ENCODE peak calls at places on chromosome 1, in four cellular contexts. V is transverse colon, N is GM12878, R is left lung. S is an unnamed sample.
A peak's percentile ranks its signal among the peaks of the same experiment; 100 is the strongest.

GRCh38 chr1:113542221-113542701 is 151.9 kb downstream of the MAGI3 start:
- DNase-seq in V (no peak), N (no peak), R (no peak), S (no peak)

GRCh38 chr1:234779160-234779538 is 169.2 kb upstream of the IRF2BP2 start:
- DNase-seq in V (no peak), N (no peak), R (no peak), S (no peak)

GRCh38 chr1:202274611-202275010 is 67.1 kb downstream of the UBE2T start:
- DNase-seq in V (peak; percentile 20), N (no peak), R (no peak), S (no peak)

GRCh38 chr1:182608850-182609610 is 4.8 kb upstream of the RGS16 start:
- DNase-seq in V (no peak), N (no peak), R (no peak), S (no peak)

GRCh38 chr1:157241185-157241538 is 103.0 kb upstream of the ETV3 start:
- DNase-seq in V (no peak), N (no peak), R (no peak), S (no peak)

GRCh38 chr1:208025036-208025435 is 114.1 kb upstream of the CD34 start:
- DNase-seq in V (no peak), N (no peak), R (no peak), S (no peak)

GRCh38 chr1:50611675-50612074 is 188.4 kb upstream of the DMRTA2 start:
- DNase-seq in V (no peak), N (no peak), R (no peak), S (no peak)

GRCh38 chr1:181662606-181663005 is 179.3 kb downstream of the CACNA1E start:
- DNase-seq in V (no peak), N (no peak), R (no peak), S (no peak)

GRCh38 chr1:73761559-73761958 is 436.4 kb downstream of the LRRIQ3 start:
- DNase-seq in V (no peak), N (no peak), R (no peak), S (no peak)

GRCh38 chr1:215501496-215501895 is 65.6 kb upstream of the KCTD3 start:
- DNase-seq in V (no peak), N (no peak), R (no peak), S (no peak)

GRCh38 chr1:11051781-11052510 is 4.9 kb upstream of the MASP2 start:
- DNase-seq in V (no peak), N (no peak), R (no peak), S (no peak)

GRCh38 chr1:157307491-157307890 is 169.3 kb upstream of the ETV3 start:
- DNase-seq in V (peak; percentile 24), N (peak; percentile 25), R (no peak), S (no peak)

GRCh38 chr1:224700915-224701531 is 84.9 kb downstream of the CNIH3 start:
- DNase-seq in V (no peak), N (peak; percentile 9), R (no peak), S (peak; percentile 29)

GRCh38 chr1:180234369-180235076 is 4.5 kb downstream of the LHX4 start:
- DNase-seq in V (peak; percentile 59), N (no peak), R (peak; percentile 79), S (no peak)

GRCh38 chr1:151606867-151607266 is 5.0 kb upstream of the SNX27 start:
- DNase-seq in V (no peak), N (no peak), R (no peak), S (no peak)

GRCh38 chr1:53641481-53642214 is 97.3 kb downstream of the GLIS1 start:
- DNase-seq in V (no peak), N (no peak), R (no peak), S (no peak)

GRCh38 chr1:228463559-228464455 is 23.4 kb upstream of the RNF187 start:
- DNase-seq in V (peak; percentile 39), N (no peak), R (no peak), S (peak; percentile 86)

GRCh38 chr1:193005785-193006184 is 53.4 kb downstream of the UCHL5 start:
- DNase-seq in V (no peak), N (no peak), R (no peak), S (no peak)

GRCh38 chr1:107003972-107004371 is 52.5 kb upstream of the PRMT6 start:
- DNase-seq in V (no peak), N (no peak), R (no peak), S (no peak)

GRCh38 chr1:116711061-116711582 is 43.1 kb upstream of the CD2 start:
- DNase-seq in V (no peak), N (no peak), R (no peak), S (no peak)

GRCh38 chr1:228842094-228842775 is 107.0 kb downstream of the RHOU start:
- DNase-seq in V (no peak), N (no peak), R (no peak), S (no peak)

GRCh38 chr1:235898126-235898525 is 31.4 kb upstream of the LYST start:
- DNase-seq in V (no peak), N (no peak), R (no peak), S (no peak)

GRCh38 chr1:1215266-1215676 is 1.3 kb upstream of the TNFRSF4 start:
- DNase-seq in V (no peak), N (no peak), R (peak; percentile 68), S (no peak)

GRCh38 chr1:1212780-1213152 is 1.2 kb downstream of the TNFRSF4 start:
- DNase-seq in V (peak; percentile 78), N (no peak), R (peak; percentile 84), S (peak; percentile 65)

GRCh38 chr1:1211541-1212511 is 2.1 kb downstream of the TNFRSF4 start:
- DNase-seq in V (peak; percentile 8), N (no peak), R (peak; percentile 68), S (peak; percentile 10)

GRCh38 chr1:1213919-1214599 is at the start of gene TNFRSF4:
- DNase-seq in V (no peak), N (no peak), R (peak; percentile 63), S (no peak)

DNA sequence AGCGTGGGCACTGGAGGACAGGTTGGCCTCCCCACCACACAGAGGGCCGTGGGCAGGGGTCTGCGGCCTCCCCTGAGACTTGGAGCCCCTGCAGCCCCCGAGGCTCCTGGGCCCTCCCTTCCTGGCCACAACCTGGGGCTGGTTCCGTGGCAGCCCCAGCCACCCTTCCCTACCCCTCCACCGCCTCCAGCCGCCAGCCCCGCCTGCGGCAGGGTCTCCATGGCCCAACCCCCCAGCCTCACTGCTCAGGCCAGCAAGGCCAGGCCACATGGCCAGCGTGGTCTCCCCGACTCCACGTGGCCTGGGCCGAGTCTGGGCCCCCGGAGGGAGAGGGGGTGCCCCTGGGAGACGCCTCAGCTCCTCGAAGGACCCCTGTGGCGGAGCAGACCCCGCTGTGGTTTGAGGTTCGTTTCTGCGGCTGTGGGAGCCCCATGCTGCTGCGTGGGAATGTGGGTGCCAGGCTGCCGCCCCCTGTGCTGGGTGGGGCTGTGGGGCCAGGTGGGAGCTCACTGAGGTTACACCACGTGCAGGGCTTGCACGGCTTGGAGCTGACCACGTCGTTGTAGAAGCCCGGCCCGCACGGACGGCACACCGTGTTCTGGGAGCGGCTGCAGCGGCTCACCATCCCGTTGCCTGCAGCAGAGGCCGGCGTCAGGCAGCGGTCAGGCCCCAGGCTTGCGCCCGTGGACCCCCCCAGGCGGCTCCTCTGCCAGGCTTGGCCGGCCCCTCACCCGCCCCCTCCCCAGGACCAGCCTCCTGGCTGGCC is 617 bp downstream of the TNFRSF4 start:
- DNase-seq in V (peak; percentile 71), N (no peak), R (peak; percentile 81), S (peak; percentile 38)
- H3K4me3 ChIP-seq in V (peak overlapping the region; percentile 9), N (peak overlapping the region; percentile 27), R (no peak overlapping the region), S (peak overlapping the region; percentile 39)

DNA sequence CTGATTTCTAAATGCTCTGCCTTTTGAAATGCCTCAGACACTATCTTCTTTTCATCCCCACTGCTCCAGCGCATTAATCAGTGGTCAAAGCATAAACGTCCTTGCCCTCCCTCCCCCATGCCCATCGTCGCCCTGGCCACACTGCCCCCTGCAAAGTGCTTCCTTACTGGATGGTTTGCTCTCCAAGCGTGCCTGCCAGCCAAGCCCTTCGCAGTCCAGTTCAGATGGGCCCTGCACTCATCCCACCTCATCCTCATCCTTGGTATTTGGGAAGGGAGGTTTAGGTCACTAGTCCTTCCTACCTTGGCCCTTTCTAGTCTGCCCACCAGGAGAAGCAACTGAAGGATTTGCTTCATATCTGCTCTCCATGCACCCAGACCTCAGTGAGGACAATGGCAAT is 3.1 kb downstream of the GJA4 start:
- DNase-seq in V (no peak), N (no peak), R (no peak), S (no peak)
- H3K4me3 ChIP-seq in V (no peak overlapping the region), N (no peak overlapping the region), R (no peak overlapping the region), S (no peak overlapping the region)

GRCh38 chr1:17544951-17545350 is 5.5 kb downstream of the ARHGEF10L start:
- DNase-seq in V (no peak), N (no peak), R (no peak), S (no peak)
- H3K4me3 ChIP-seq in V (no peak overlapping the region), N (no peak overlapping the region), R (no peak overlapping the region), S (no peak overlapping the region)

GRCh38 chr1:46467183-46467504 is 22.5 kb upstream of the DMBX1 start:
- DNase-seq in V (no peak), N (no peak), R (no peak), S (no peak)
- H3K4me3 ChIP-seq in V (peak overlapping the region; percentile 67), N (no peak overlapping the region), R (peak overlapping the region; percentile 41), S (no peak overlapping the region)

DNA sequence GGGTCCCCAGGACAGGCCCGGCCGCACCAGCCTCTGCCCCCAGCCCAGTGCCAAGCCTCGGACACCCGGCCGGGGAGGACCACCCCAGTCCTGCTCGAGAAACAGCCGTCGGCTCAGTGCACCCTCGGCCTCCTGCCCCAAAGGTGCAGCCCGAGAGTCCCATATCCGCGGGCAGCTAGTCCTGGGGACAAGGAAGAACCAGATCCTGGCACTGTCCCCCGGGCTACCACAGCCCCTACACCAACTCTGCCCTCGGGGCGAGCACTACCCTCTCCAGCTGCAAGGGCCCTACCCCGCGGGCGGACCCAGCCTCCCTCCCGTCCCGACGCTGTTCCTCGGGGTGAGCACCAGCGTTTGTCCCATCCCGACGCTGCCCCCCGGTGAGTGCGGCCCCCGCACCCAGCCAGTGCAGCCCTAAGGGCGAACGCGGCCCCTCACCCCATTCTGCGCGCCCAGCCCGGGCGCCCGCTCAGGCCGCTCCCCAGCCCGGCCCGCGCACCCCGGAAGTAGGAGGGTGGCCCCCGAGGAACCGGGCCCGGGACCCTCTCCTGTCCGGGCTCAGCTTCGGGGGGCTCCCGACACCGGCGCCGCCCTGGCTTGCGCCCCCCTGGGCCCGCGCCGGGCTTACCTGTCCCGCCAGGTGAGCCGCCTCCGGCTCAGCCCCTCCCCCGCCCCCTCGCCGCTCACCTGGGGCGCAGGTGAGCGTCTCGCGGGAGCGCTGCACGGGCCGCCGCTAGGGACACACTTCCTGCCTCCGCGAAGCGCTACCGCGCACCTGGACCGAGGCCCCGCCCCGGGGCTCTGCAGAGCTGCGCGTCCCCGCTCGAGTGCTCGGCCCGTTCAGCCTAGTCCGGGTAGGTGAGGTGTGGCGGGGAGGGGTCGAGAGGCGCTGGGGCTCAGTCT is at the start of gene KDF1:
- DNase-seq in V (peak; percentile 90), N (no peak), R (peak; percentile 93), S (peak; percentile 33)
- H3K4me3 ChIP-seq in V (peak within 1 kb of the TSS; percentile 71), N (peak within 1 kb of the TSS; percentile 50), R (peak within 1 kb of the TSS; percentile 39), S (peak within 1 kb of the TSS; percentile 41)

DNA sequence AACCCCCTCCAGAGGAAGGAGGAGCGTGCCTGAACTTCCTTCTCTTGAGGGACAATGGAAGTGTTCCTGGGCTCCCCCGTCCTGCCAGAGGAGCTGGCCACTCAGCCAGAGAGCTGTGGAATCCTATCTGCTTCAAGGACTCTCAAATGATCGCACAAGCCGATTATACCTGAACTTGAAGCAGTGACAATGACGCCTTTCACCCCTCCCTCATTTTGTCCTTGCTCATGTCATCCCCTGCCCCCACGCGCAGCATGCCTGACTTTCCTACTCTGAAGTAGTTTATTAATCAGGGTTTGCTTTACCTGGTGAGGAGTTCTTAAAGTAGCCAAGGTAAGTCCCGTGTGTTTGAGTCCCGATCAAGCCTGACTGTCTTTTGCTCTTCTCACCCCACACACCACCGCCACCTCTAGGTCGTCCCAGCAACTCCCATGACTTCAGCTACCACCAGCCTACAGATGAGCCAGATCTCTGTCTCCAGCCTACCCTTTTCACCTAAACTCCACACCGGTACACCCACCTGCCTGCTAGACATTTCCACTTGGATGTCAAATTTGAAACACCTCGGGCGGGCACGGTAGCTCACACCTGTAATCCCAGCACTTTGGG is 25.0 kb upstream of the PRELP start:
- DNase-seq in V (no peak), N (no peak), R (no peak), S (no peak)
- H3K4me3 ChIP-seq in V (no peak overlapping the region), N (no peak overlapping the region), R (no peak overlapping the region), S (no peak overlapping the region)

S was measured in GM06990.